ENCODE peak calls at places on chromosomes 11 and 22, in six cellular contexts. O, M, J, C, E and P are unnamed samples.

GRCh38 chr11:70471254-70471653 is 72.9 kb downstream of the CTTN start:
- DNase-seq in J (no peak), O (no peak), M (no peak), E (peak; percentile 29), C (peak; percentile 57), P (no peak)

GRCh38 chr11:47270331-47271271 is 668 bp downstream of the MADD start:
- DNase-seq in J (no peak), O (peak; percentile 17), E (peak; percentile 70), M (peak; percentile 30), C (peak; percentile 45), P (peak; percentile 55)

GRCh38 chr11:69655479-69656394 is 14.8 kb downstream of the CCND1 start:
- DNase-seq in J (no peak), E (peak; percentile 28), M (no peak), C (no peak), O (no peak), P (no peak)

GRCh38 chr22:43634316-43634715 is 177.8 kb downstream of the EFCAB6 start:
- DNase-seq in J (no peak), O (no peak), C (peak; percentile 40), M (no peak), E (no peak), P (no peak)

GRCh38 chr22:24165673-24166072 is 15.6 kb upstream of the SUSD2 start:
- DNase-seq in O (no peak), E (peak; percentile 77), M (no peak), J (no peak), C (no peak), P (no peak)

GRCh38 chr11:82949352-82949751 is 47.8 kb downstream of the DDIAS start:
- DNase-seq in M (no peak), E (no peak), J (no peak), C (no peak), O (no peak), P (no peak)

GRCh38 chr22:40183029-40183581 is 5.4 kb downstream of the TNRC6B start:
- DNase-seq in C (peak; percentile 77), M (no peak), O (peak; percentile 41), J (no peak), E (peak; percentile 93), P (no peak)

GRCh38 chr11:34308821-34309585 is 48.8 kb downstream of the ABTB2 start:
- DNase-seq in M (no peak), J (no peak), O (no peak), C (no peak), E (peak; percentile 88), P (no peak)

GRCh38 chr11:58900479-58901420 is 38.5 kb upstream of the GLYATL1 start:
- DNase-seq in M (peak; percentile 89), E (peak; percentile 66), J (peak; percentile 74), C (peak; percentile 85), O (peak; percentile 70), P (no peak)

GRCh38 chr11:10918698-10919097 is 60.8 kb upstream of the ZBED5 start:
- DNase-seq in E (no peak), O (no peak), J (no peak), C (no peak), M (no peak), P (no peak)

GRCh38 chr11:106473089-106473722 is 395.7 kb downstream of the AASDHPPT start:
- DNase-seq in J (no peak), C (no peak), E (peak; percentile 39), M (no peak), O (no peak), P (no peak)

DNA sequence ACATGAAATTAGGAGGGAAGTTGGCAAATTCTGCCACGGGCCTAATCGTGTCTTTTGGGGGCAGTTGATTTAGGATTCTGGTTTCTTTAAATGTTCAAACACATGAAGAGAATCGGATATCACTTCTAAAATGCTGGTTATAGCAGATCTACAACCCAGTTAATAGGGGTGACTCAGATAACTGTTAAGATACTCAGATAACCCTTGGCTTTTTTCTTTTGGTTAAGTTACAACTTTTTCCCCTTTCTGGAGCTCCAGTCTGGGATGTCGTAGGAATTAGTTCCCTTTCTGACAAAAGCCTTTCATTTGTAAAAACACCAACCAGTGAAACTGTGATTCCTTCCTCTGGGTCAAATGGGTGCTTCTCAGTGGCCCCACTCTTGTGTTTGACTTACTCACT is 976 bp downstream of the DEPDC7 start:
- DNase-seq in E (peak; percentile 19), O (no peak), M (no peak), J (no peak), C (no peak), P (no peak)
- H3K4me3 ChIP-seq in E (peak overlapping the region; percentile 89), O (peak overlapping the region; percentile 40), M (peak overlapping the region; percentile 57), J (no peak overlapping the region), C (peak overlapping the region; percentile 30), P (no peak overlapping the region)

DNA sequence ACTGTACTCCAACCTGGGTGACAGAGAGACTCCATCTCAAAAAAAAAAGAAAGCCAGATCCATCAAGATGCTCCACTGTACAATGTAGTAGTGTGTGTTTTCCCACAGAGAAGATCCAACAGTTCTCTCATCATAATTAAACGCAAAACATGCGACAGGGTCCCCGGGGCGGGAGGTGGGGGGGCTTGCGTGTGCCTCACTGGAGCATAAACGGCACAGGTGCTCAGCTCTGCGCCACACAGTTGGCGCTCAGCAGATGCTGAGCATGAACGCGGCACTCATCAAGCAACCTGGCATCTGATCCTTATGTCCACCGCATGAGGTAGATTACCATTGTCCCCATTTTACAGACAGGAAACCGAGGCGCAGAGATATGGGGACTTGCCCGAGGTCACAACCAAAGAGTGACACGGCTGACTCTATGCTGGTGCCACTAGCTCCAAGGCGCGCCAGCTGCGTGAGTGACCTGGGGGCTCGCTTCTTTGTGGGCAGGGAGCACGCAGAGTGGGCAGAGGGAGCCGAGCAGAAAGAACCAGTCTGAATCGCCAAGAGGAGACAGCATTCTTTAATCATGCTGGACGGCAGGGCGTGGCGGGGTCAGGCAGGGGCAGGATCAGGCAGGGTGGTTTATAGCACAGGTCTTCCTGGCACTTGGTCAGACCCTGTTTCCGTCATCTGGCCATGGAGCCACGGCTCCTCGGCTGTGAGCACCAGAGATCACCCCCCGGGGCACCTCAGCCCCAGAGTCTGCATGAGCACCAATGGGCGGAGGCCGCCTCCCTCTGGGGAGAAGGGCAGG is 8.2 kb downstream of the C1QTNF6 start:
- DNase-seq in C (no peak), O (no peak), E (no peak), M (no peak), J (no peak), P (peak; percentile 42)
- H3K27ac ChIP-seq in C (no peak overlapping the region), O (no peak overlapping the region), E (no peak overlapping the region), M (no peak overlapping the region), J (no peak overlapping the region), P (no peak overlapping the region)

GRCh38 chr22:49418341-49418894 is 409.3 kb downstream of the BRD1 start:
- DNase-seq in M (no peak), J (no peak), C (no peak), E (no peak), O (no peak), P (no peak)
- H3K9me3 ChIP-seq in M (no peaks in the 10 kb centered on the region), J (no peaks in the 10 kb centered on the region), C (no peaks in the 10 kb centered on the region), E (no peaks in the 10 kb centered on the region), O (no peaks in the 10 kb centered on the region), P (no peaks in the 10 kb centered on the region)

GRCh38 chr11:62922653-62923371 is 1.6 kb upstream of the CHRM1 start:
- DNase-seq in O (no peak), C (no peak), J (no peak), E (peak; percentile 68), M (no peak), P (no peak)

GRCh38 chr11:62921573-62922188 is 518 bp upstream of the CHRM1 start:
- DNase-seq in M (no peak), C (no peak), O (peak; percentile 61), J (no peak), E (peak; percentile 78), P (no peak)

GRCh38 chr11:62925308-62925707 is 4.1 kb upstream of the CHRM1 start:
- DNase-seq in C (no peak), M (no peak), E (no peak), J (no peak), O (no peak), P (no peak)

GRCh38 chr11:62922189-62922589 is 1.0 kb upstream of the CHRM1 start:
- DNase-seq in C (no peak), M (no peak), J (no peak), O (no peak), E (no peak), P (no peak)

DNA sequence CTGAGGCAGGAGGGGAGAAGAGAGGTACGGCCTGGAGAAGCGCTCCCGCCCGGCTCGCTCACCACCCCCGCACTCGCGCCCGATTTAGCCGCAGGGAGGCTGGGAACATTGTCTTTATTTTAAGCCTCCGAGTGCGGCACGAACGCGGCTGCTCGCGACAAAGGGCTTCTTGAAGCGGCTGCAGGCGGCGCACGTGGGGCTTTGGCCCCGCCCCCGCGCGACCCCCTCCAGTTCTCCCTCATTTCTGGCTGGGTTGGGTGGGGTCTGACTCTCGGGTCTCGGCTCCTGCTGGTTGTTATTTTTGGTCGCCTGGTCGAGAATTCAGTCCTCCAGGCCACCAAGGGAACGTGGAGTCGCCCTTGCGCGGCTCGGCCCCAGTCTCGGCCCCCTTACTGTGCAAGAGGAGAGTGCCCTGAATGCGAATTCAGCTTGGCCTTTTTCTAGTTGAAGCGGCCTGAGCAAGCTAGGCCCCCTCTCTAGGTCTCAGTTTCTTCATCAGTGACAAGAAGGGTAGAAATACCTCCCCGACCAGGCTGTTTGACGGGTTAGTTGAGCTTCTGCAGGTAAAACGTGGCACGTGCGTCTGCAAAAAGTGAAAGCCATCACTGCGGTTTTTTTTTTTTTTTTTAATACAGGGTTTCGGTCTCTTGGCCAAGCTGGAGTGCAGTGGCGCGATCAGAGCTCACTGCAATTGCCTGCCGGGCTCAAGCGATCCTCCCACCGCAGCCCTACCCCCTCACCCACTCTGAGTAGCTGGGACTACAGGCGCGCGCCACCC is 2.7 kb upstream of the CHRM1 start:
- DNase-seq in E (peak; percentile 43), M (no peak), J (no peak), O (peak; percentile 69), C (peak; percentile 52), P (no peak)
- H3K4me3 ChIP-seq in E (peak overlapping the region; percentile 54), M (peak overlapping the region; percentile 12), J (no peak overlapping the region), O (peak overlapping the region; percentile 19), C (no peak overlapping the region), P (peak overlapping the region; percentile 39)

DNA sequence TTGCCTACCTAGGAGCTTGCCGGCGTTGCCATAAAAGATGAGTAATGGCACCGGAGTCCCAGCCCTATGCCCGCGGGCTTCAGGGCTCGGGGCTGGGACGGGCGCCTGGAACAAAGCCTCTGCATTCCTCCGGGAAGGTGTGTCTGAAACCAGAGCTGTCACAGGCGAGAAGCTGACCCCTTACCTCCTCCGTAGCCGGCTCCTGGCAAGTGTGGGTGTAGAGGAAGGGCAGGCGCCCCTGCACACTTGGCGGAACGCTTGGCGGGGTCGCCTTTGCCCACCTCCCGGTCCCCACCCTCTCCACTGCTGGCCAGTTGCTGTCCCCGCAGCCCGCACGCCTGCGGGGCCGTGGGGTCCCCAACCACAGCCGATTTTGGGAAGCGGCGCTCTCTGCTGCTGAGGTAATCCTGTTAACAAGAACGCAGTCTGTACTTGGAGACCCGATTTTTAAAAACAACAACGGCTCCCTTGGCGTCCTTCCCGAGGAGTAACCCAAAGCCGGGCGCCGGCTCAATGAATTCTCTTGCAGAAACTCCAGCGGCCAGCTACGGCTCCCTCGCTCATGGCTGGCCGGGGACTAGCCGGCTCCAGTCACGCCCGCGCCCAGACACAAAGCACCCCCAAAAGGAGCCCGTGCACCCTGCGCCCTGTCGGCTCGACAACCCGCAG is 89.3 kb downstream of the PLEKHA7 start:
- DNase-seq in J (peak; percentile 70), E (peak; percentile 40), C (peak; percentile 67), O (peak; percentile 79), M (peak; percentile 71), P (no peak)
- H3K27ac ChIP-seq in J (peak overlapping the region; percentile 90), E (no peak overlapping the region), C (peak overlapping the region; percentile 78), O (peak overlapping the region; percentile 58), M (no peak overlapping the region), P (no peak overlapping the region)

DNA sequence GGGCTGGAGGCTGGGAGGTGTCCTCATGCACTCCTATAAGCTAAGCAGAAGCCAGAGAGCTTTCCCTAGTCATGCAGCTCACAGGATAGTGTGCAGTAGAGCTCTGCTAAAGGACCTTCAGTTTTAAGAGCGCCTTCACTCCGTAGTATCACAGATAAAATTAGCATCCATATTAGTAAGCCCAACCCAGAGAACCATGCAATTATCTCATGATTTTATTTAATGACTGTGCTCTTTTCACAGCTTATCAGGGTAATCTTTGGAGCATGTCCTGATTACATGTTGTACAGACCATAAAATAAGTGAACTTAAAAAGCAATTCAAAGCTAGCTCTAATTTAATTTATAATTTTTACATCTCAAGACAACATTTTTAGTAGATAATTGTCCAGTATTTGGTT is 148.4 kb downstream of the TEAD1 start:
- DNase-seq in O (no peak), J (no peak), E (no peak), M (no peak), C (no peak), P (no peak)
- H3K9me3 ChIP-seq in O (no peaks in the 10 kb centered on the region), J (no peaks in the 10 kb centered on the region), E (no peaks in the 10 kb centered on the region), M (no peaks in the 10 kb centered on the region), C (no peaks in the 10 kb centered on the region), P (no peaks in the 10 kb centered on the region)